ENCODE peak calls at places on chromosomes 16 and 17, in eight cellular contexts. C, H, A, K, M, S, E and U are unnamed samples. For H3K9me3 and H3K4me1, the result is how much of the 10 kb centered on the place peaks cover.

GRCh38 chr17:17472333-17472920 is 4.4 kb upstream of the MED9 start:
- DNase-seq in H (no peak), E (no peak), M (no peak), C (no peak), S (no peak), K (no peak), A (no peak), U (no peak)

GRCh38 chr17:58002154-58002553 is 4.9 kb downstream of the SRSF1 start:
- DNase-seq in A (no peak), S (no peak), K (no peak), C (no peak), M (no peak), E (no peak), H (no peak), U (no peak)

GRCh38 chr16:21590287-21590686 is 9.1 kb upstream of the METTL9 start:
- DNase-seq in A (no peak), S (no peak), K (no peak), H (no peak), M (no peak), C (no peak), E (no peak), U (no peak)

GRCh38 chr16:67396775-67397450 is 3.6 kb upstream of the TPPP3 start:
- DNase-seq in M (no peak), H (no peak), K (no peak), E (peak), C (no peak), A (no peak), S (no peak), U (no peak)

GRCh38 chr16:80543162-80543561 is 2.4 kb downstream of the DYNLRB2 start:
- DNase-seq in S (no peak), K (no peak), M (no peak), C (no peak), H (no peak), E (no peak), A (no peak), U (no peak)

GRCh38 chr17:16106161-16106891 is 106.7 kb downstream of the TTC19 start:
- DNase-seq in S (no peak), A (no peak), K (peak), E (no peak), C (no peak), M (no peak), H (no peak), U (no peak)

GRCh38 chr16:88676502-88677242 is 9.6 kb downstream of the SNAI3 start:
- DNase-seq in E (no peak), A (no peak), M (no peak), C (no peak), K (no peak), S (no peak), H (peak), U (no peak)

GRCh38 chr17:75077072-75077489 is 10.7 kb upstream of the SLC16A5 start:
- DNase-seq in H (no peak), K (no peak), M (no peak), C (no peak), E (no peak), S (no peak), A (peak), U (no peak)

GRCh38 chr16:29873319-29873718 is 10.3 kb upstream of the CDIPT start:
- DNase-seq in S (no peak), E (no peak), K (no peak), H (no peak), A (no peak), M (no peak), C (no peak), U (no peak)

GRCh38 chr17:19415311-19415710 is 4.3 kb downstream of the RNF112 start:
- DNase-seq in E (no peak), H (no peak), M (no peak), K (no peak), A (no peak), C (no peak), S (no peak), U (no peak)

GRCh38 chr17:79612468-79613194 is 1.8 kb upstream of the RBFOX3 start:
- DNase-seq in S (peak), K (no peak), E (no peak), C (no peak), M (peak), H (peak), A (peak), U (peak)

GRCh38 chr17:77110006-77110374 is 30.8 kb upstream of the SEC14L1 start:
- DNase-seq in M (no peak), S (no peak), K (peak), H (no peak), C (no peak), A (no peak), E (no peak), U (no peak)

GRCh38 chr16:57823836-57824235 is 21.5 kb upstream of the KIFC3 start:
- DNase-seq in S (no peak), K (no peak), A (no peak), C (no peak), M (no peak), E (no peak), H (peak), U (no peak)

GRCh38 chr16:79533292-79533691 is 67.2 kb downstream of the MAF start:
- DNase-seq in H (no peak), A (no peak), M (no peak), K (no peak), S (no peak), E (no peak), C (no peak), U (no peak)

GRCh38 chr16:75695708-75696107 is 5.6 kb downstream of the DUXB start:
- DNase-seq in E (no peak), K (no peak), H (no peak), A (no peak), M (no peak), S (peak), C (no peak), U (no peak)

GRCh38 chr16:7998789-7999453 is 591.4 kb downstream of the TMEM114 start:
- DNase-seq in A (no peak), H (no peak), M (no peak), E (no peak), C (no peak), K (no peak), S (no peak), U (no peak)

GRCh38 chr16:87780385-87780989 is 14.7 kb upstream of the KLHDC4 start:
- DNase-seq in H (no peak), A (peak), K (no peak), C (no peak), E (no peak), M (peak), S (no peak), U (peak)

GRCh38 chr16:53925011-53925410 is 221.1 kb downstream of the FTO start:
- DNase-seq in K (no peak), C (no peak), M (no peak), H (no peak), E (no peak), S (no peak), A (no peak), U (no peak)

GRCh38 chr17:75013077-75013391 is 564 bp downstream of the MRPL58 start:
- DNase-seq in C (no peak), S (no peak), M (no peak), A (no peak), E (no peak), H (no peak), K (no peak), U (no peak)

GRCh38 chr16:66618588-66618987 is 14.1 kb downstream of the CMTM3 start:
- DNase-seq in C (peak), H (no peak), M (peak), E (peak), S (peak), A (no peak), K (peak), U (no peak)

GRCh38 chr16:88119881-88120280 is 168.6 kb downstream of the BANP start:
- DNase-seq in K (no peak), S (no peak), E (no peak), C (no peak), M (no peak), H (no peak), A (no peak), U (no peak)

GRCh38 chr17:72173475-72174116 is 52.8 kb downstream of the SOX9 start:
- DNase-seq in E (no peak), K (no peak), A (no peak), S (no peak), M (peak), C (no peak), H (no peak), U (no peak)

GRCh38 chr16:29665294-29666077 is 2.4 kb downstream of the SPN start:
- DNase-seq in M (no peak), E (peak), H (no peak), C (no peak), A (no peak), S (no peak), K (no peak), U (peak)

GRCh38 chr16:19573997-19574396 is 18.5 kb downstream of the VPS35L start:
- DNase-seq in K (no peak), M (no peak), E (no peak), S (no peak), A (no peak), C (no peak), H (no peak), U (no peak)

GRCh38 chr16:17070882-17071592 is 399.7 kb downstream of the XYLT1 start:
- DNase-seq in A (peak), C (no peak), E (peak), S (peak), M (peak), K (peak), H (no peak), U (peak)

GRCh38 chr16:22186517-22186916 is 19.6 kb upstream of the EEF2K start:
- DNase-seq in C (no peak), H (no peak), K (no peak), M (no peak), A (no peak), S (peak), E (no peak), U (no peak)

GRCh38 chr16:73149329-73149728 is 101.4 kb upstream of the ZFHX3 start:
- DNase-seq in C (no peak), E (no peak), M (no peak), K (no peak), S (no peak), A (peak), H (no peak), U (no peak)

GRCh38 chr17:43477832-43478634 is 5.7 kb upstream of the DHX8 start:
- DNase-seq in M (no peak), A (no peak), S (no peak), K (no peak), C (no peak), E (no peak), H (no peak), U (no peak)

GRCh38 chr17:9768381-9768934 is 22.9 kb downstream of the DHRS7C start:
- DNase-seq in E (no peak), A (no peak), H (no peak), C (no peak), S (peak), M (no peak), K (no peak), U (no peak)

GRCh38 chr17:75695141-75695829 is 26.0 kb upstream of the ITGB4 start:
- DNase-seq in H (no peak), A (no peak), C (no peak), S (peak), E (no peak), M (no peak), K (no peak), U (no peak)

GRCh38 chr16:77353587-77354263 is 81.1 kb downstream of the ADAMTS18 start:
- DNase-seq in H (no peak), C (no peak), M (no peak), A (no peak), E (no peak), S (peak), K (no peak), U (no peak)

GRCh38 chr16:79047337-79047736 is 553.2 kb downstream of the MAF start:
- DNase-seq in A (no peak), E (no peak), C (no peak), K (no peak), S (peak), H (no peak), M (no peak), U (no peak)

GRCh38 chr16:85926370-85926769 is 27.4 kb downstream of the IRF8 start:
- DNase-seq in C (no peak), M (no peak), E (no peak), H (no peak), S (no peak), K (no peak), A (no peak), U (no peak)

GRCh38 chr17:58525239-58525638 is 10.8 kb upstream of the MTMR4 start:
- DNase-seq in S (no peak), H (no peak), E (no peak), K (peak), M (peak), C (peak), A (peak), U (no peak)

GRCh38 chr17:27817731-27818130 is 17.4 kb upstream of the NOS2 start:
- DNase-seq in H (no peak), A (no peak), M (no peak), S (no peak), E (no peak), C (no peak), K (no peak), U (no peak)

GRCh38 chr17:79154951-79155557 is 80.4 kb downstream of the ENGASE start:
- DNase-seq in K (no peak), E (no peak), S (no peak), A (no peak), M (no peak), C (no peak), H (no peak), U (no peak)

GRCh38 chr17:27762527-27763305 is 37.6 kb downstream of the NOS2 start:
- DNase-seq in A (no peak), S (peak), M (no peak), C (no peak), E (no peak), K (no peak), H (no peak), U (no peak)

GRCh38 chr17:43092891-43093290 is 32.3 kb downstream of the BRCA1 start:
- DNase-seq in S (no peak), K (no peak), M (no peak), E (no peak), H (no peak), C (no peak), A (no peak), U (no peak)

GRCh38 chr16:67961551-67961957 is 6.9 kb downstream of the SLC12A4 start:
- DNase-seq in S (no peak), H (peak), E (no peak), K (no peak), M (peak), A (peak), C (no peak), U (no peak)

GRCh38 chr16:89586853-89587252 is 11.3 kb downstream of the CPNE7 start:
- DNase-seq in M (no peak), E (no peak), S (no peak), A (peak), K (no peak), C (no peak), H (no peak), U (no peak)

GRCh38 chr17:45013021-45013997 is 38.1 kb downstream of the DCAKD start:
- DNase-seq in E (no peak), H (no peak), C (no peak), M (peak), K (no peak), S (no peak), A (no peak), U (no peak)
- H3K27ac ChIP-seq in E (no peak), H (no peak), C (peak), M (no peak), K (no peak), S (no peak), A (peak), U (no peak)

DNA sequence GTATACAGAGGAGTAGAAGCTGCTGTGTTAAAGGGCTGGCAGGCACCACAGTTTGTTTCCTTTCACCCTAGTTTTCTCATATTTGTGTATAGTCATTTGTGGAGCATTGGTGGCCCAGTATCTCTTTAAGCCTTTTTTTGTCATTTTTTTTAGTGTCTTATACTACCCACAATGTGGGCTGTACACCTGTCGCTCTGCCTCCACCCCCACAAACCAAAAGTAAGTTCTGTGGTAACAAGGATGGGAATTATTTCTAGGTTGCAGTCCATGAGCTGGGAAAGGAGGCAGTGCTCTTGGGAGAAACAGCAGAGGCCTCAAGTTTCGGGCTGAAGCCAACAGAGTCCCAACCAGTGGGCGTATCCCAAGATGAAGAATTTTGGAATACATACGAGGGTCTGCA is 6.2 kb downstream of the ZNF75A start:
- DNase-seq in H (no peak), M (no peak), A (no peak), K (no peak), S (no peak), E (no peak), C (no peak), U (no peak)
- H3K9me3 ChIP-seq in H (under half), M (under half), A (half or more), K (under half), S (half or more), E (under half), C (half or more), U (half or more)

GRCh38 chr16:15811778-15812750 is 44.8 kb downstream of the MYH11 start:
- DNase-seq in S (peak), C (peak), M (peak), K (no peak), E (peak), A (no peak), H (no peak), U (no peak)
- H3K4me1 ChIP-seq in S (under half), C (half or more), M (under half), K (under half), E (under half), A (under half), H (under half), U (under half)

DNA sequence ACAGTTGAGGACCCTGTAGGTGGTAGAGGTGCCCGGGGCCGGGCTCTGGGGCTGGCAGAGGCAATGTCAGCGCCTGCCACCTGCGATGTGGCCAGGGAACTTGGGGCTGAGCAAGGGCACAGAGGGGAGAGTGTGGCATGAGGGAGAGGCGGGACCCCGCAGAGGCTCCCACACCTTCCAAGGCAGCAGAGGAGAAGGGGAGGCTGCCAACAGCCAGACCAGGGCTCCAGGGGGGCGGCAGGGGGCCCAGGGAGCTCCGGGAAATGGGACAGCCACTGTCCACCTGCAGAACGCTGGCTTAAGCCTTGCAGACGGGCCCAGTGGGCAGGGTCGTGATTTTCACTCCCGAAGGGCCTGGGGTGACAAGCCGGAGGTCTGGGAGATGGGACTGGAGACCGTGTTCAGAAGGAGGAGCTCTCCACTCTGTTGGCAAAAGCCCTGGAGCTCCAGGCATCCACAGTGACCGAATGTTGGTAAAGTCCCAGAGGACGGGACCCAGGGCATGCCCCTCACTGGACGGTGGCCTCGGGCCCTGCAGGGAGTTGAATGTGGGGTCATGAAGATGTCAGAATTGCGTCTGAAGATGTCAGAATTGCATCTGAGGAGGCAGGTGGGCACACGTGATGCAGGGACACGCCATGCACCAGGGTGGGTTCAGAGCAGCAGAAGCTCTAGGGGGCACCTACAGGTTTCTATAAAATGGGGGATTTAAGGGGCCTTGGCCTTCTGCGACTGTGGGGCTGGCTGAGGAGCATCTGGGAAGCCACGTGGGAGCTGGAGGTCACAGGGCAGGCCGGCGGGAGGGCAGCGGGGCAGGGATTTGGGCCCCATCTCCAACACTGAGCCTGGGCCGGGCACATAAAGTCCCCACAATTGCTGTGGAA is 18.6 kb downstream of the CD7 start:
- DNase-seq in C (no peak), M (no peak), E (no peak), S (no peak), H (peak), A (no peak), K (no peak), U (no peak)
- H3K27ac ChIP-seq in C (peak), M (peak), E (peak), S (peak), H (peak), A (peak), K (peak), U (peak)

DNA sequence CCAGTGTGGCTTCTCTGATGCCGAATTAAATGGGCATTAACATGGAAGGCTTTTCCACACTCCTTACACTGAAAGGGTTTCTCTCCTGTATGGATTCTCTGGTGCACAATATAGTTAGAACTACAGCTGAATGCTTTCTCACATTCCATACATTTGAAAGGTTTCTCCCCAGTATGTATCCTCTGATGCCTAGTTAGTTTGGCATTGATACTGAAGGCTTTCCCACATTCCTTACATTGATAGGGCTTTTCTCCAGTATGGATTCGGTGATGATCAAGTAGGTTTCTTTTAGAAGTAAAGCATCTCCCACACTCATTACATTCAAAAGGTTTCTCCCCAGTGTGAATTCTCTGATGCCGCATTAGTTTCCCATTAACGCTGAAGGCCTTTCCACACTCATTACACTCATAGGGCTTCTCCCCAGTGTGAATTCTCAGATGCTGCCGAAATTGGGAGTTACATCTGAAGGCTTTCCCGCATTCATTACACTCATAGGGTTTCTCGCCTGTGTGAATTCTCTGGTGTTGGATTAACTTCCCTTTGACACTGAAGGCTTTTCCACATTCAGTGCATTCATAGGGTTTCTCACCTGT is 6.5 kb upstream of the TLE7 start:
- DNase-seq in E (no peak), C (no peak), A (no peak), K (no peak), S (no peak), H (no peak), M (no peak), U (no peak)
- H3K9me3 ChIP-seq in E (under half), C (half or more), A (half or more), K (under half), S (half or more), H (under half), M (under half), U (under half)